ENCODE peak calls at places on chromosomes 13 and 19, in nine cellular contexts. One of them, this sample, is unnamed.

GRCh38 chr19:17165715-17166114 is 49.4 kb upstream of the USE1 start:
- DNase-seq in GM03348: no peak
- DNase-seq in DMS 273 treated with DMSO at 0.1 percent for 48 hours: no peak
- DNase-seq in T-helper 17 cell: no peak
- DNase-seq in GM20000: no peak
- DNase-seq in tibial nerve: no peak
- DNase-seq in stimulated activated CD8-positive, alpha-beta memory T cell treated with anti-CD3 and anti-CD28 coated beads, Interleukin-4, amount 100 ng/mL, for 1 hour: no peak
- DNase-seq in stimulated activated CD4-positive, alpha-beta T cell treated with anti-CD3 and anti-CD28 coated beads, Interleukin-15, amount 100 ng/mL, for 48 hours: no peak
- DNase-seq in ovary: no peak
- DNase-seq in this sample: no peak

GRCh38 chr13:32783067-32783466 is 196.8 kb downstream of the PDS5B start:
- DNase-seq in ovary: no peak
- DNase-seq in GM03348: no peak
- DNase-seq in GM20000: no peak
- DNase-seq in DMS 273 treated with DMSO at 0.1 percent for 48 hours: no peak
- DNase-seq in T-helper 17 cell: no peak
- DNase-seq in tibial nerve: no peak
- DNase-seq in stimulated activated CD8-positive, alpha-beta memory T cell treated with anti-CD3 and anti-CD28 coated beads, Interleukin-4, amount 100 ng/mL, for 1 hour: no peak
- DNase-seq in stimulated activated CD4-positive, alpha-beta T cell treated with anti-CD3 and anti-CD28 coated beads, Interleukin-15, amount 100 ng/mL, for 48 hours: peak
- DNase-seq in this sample: no peak

GRCh38 chr13:109919715-109920375 is 133.5 kb upstream of the IRS2 start:
- DNase-seq in GM20000: no peak
- DNase-seq in tibial nerve: no peak
- DNase-seq in DMS 273 treated with DMSO at 0.1 percent for 48 hours: no peak
- DNase-seq in ovary: no peak
- DNase-seq in GM03348: no peak
- DNase-seq in stimulated activated CD4-positive, alpha-beta T cell treated with anti-CD3 and anti-CD28 coated beads, Interleukin-15, amount 100 ng/mL, for 48 hours: no peak
- DNase-seq in stimulated activated CD8-positive, alpha-beta memory T cell treated with anti-CD3 and anti-CD28 coated beads, Interleukin-4, amount 100 ng/mL, for 1 hour: no peak
- DNase-seq in T-helper 17 cell: no peak
- DNase-seq in this sample: no peak

GRCh38 chr19:5268801-5269200 is 71.8 kb downstream of the PTPRS start:
- DNase-seq in ovary: no peak
- DNase-seq in GM03348: no peak
- DNase-seq in stimulated activated CD8-positive, alpha-beta memory T cell treated with anti-CD3 and anti-CD28 coated beads, Interleukin-4, amount 100 ng/mL, for 1 hour: no peak
- DNase-seq in T-helper 17 cell: no peak
- DNase-seq in GM20000: no peak
- DNase-seq in stimulated activated CD4-positive, alpha-beta T cell treated with anti-CD3 and anti-CD28 coated beads, Interleukin-15, amount 100 ng/mL, for 48 hours: no peak
- DNase-seq in tibial nerve: no peak
- DNase-seq in DMS 273 treated with DMSO at 0.1 percent for 48 hours: no peak
- DNase-seq in this sample: no peak

GRCh38 chr13:70844391-70845108 is 736.3 kb upstream of the KLHL1 start:
- DNase-seq in stimulated activated CD8-positive, alpha-beta memory T cell treated with anti-CD3 and anti-CD28 coated beads, Interleukin-4, amount 100 ng/mL, for 1 hour: no peak
- DNase-seq in stimulated activated CD4-positive, alpha-beta T cell treated with anti-CD3 and anti-CD28 coated beads, Interleukin-15, amount 100 ng/mL, for 48 hours: no peak
- DNase-seq in DMS 273 treated with DMSO at 0.1 percent for 48 hours: no peak
- DNase-seq in ovary: no peak
- DNase-seq in tibial nerve: no peak
- DNase-seq in GM03348: no peak
- DNase-seq in GM20000: no peak
- DNase-seq in T-helper 17 cell: no peak
- DNase-seq in this sample: no peak

GRCh38 chr19:9597027-9597426 is 12.7 kb upstream of the ZNF121 start:
- DNase-seq in stimulated activated CD8-positive, alpha-beta memory T cell treated with anti-CD3 and anti-CD28 coated beads, Interleukin-4, amount 100 ng/mL, for 1 hour: no peak
- DNase-seq in tibial nerve: no peak
- DNase-seq in ovary: no peak
- DNase-seq in stimulated activated CD4-positive, alpha-beta T cell treated with anti-CD3 and anti-CD28 coated beads, Interleukin-15, amount 100 ng/mL, for 48 hours: no peak
- DNase-seq in T-helper 17 cell: no peak
- DNase-seq in DMS 273 treated with DMSO at 0.1 percent for 48 hours: no peak
- DNase-seq in GM03348: peak
- DNase-seq in GM20000: no peak
- DNase-seq in this sample: no peak

GRCh38 chr13:110023729-110024645 is 237.6 kb upstream of the IRS2 start:
- DNase-seq in GM20000: no peak
- DNase-seq in stimulated activated CD8-positive, alpha-beta memory T cell treated with anti-CD3 and anti-CD28 coated beads, Interleukin-4, amount 100 ng/mL, for 1 hour: no peak
- DNase-seq in GM03348: no peak
- DNase-seq in ovary: peak
- DNase-seq in stimulated activated CD4-positive, alpha-beta T cell treated with anti-CD3 and anti-CD28 coated beads, Interleukin-15, amount 100 ng/mL, for 48 hours: no peak
- DNase-seq in T-helper 17 cell: no peak
- DNase-seq in tibial nerve: no peak
- DNase-seq in DMS 273 treated with DMSO at 0.1 percent for 48 hours: no peak
- DNase-seq in this sample: no peak

GRCh38 chr13:78934336-78934735 is 275.4 kb upstream of the OBI1 start:
- DNase-seq in stimulated activated CD4-positive, alpha-beta T cell treated with anti-CD3 and anti-CD28 coated beads, Interleukin-15, amount 100 ng/mL, for 48 hours: no peak
- DNase-seq in DMS 273 treated with DMSO at 0.1 percent for 48 hours: no peak
- DNase-seq in T-helper 17 cell: no peak
- DNase-seq in GM03348: no peak
- DNase-seq in ovary: no peak
- DNase-seq in GM20000: no peak
- DNase-seq in tibial nerve: no peak
- DNase-seq in stimulated activated CD8-positive, alpha-beta memory T cell treated with anti-CD3 and anti-CD28 coated beads, Interleukin-4, amount 100 ng/mL, for 1 hour: no peak
- DNase-seq in this sample: no peak

GRCh38 chr19:5563941-5564612 is 3.7 kb downstream of the TINCR start:
- DNase-seq in GM03348: no peak
- DNase-seq in T-helper 17 cell: no peak
- DNase-seq in stimulated activated CD4-positive, alpha-beta T cell treated with anti-CD3 and anti-CD28 coated beads, Interleukin-15, amount 100 ng/mL, for 48 hours: no peak
- DNase-seq in ovary: no peak
- DNase-seq in GM20000: no peak
- DNase-seq in DMS 273 treated with DMSO at 0.1 percent for 48 hours: no peak
- DNase-seq in tibial nerve: no peak
- DNase-seq in stimulated activated CD8-positive, alpha-beta memory T cell treated with anti-CD3 and anti-CD28 coated beads, Interleukin-4, amount 100 ng/mL, for 1 hour: no peak
- DNase-seq in this sample: no peak

GRCh38 chr13:37700887-37701286 is 102.3 kb upstream of the POSTN start:
- DNase-seq in ovary: no peak
- DNase-seq in tibial nerve: peak
- DNase-seq in GM03348: no peak
- DNase-seq in stimulated activated CD8-positive, alpha-beta memory T cell treated with anti-CD3 and anti-CD28 coated beads, Interleukin-4, amount 100 ng/mL, for 1 hour: no peak
- DNase-seq in DMS 273 treated with DMSO at 0.1 percent for 48 hours: no peak
- DNase-seq in stimulated activated CD4-positive, alpha-beta T cell treated with anti-CD3 and anti-CD28 coated beads, Interleukin-15, amount 100 ng/mL, for 48 hours: no peak
- DNase-seq in T-helper 17 cell: no peak
- DNase-seq in GM20000: no peak
- DNase-seq in this sample: no peak

GRCh38 chr19:21765151-21765550 is 2.2 kb downstream of the ZNF100 start:
- DNase-seq in stimulated activated CD4-positive, alpha-beta T cell treated with anti-CD3 and anti-CD28 coated beads, Interleukin-15, amount 100 ng/mL, for 48 hours: no peak
- DNase-seq in DMS 273 treated with DMSO at 0.1 percent for 48 hours: no peak
- DNase-seq in stimulated activated CD8-positive, alpha-beta memory T cell treated with anti-CD3 and anti-CD28 coated beads, Interleukin-4, amount 100 ng/mL, for 1 hour: no peak
- DNase-seq in T-helper 17 cell: no peak
- DNase-seq in GM03348: no peak
- DNase-seq in GM20000: no peak
- DNase-seq in tibial nerve: no peak
- DNase-seq in ovary: no peak
- DNase-seq in this sample: no peak

GRCh38 chr19:45528744-45529453 is 21.6 kb downstream of the VASP start:
- DNase-seq in stimulated activated CD4-positive, alpha-beta T cell treated with anti-CD3 and anti-CD28 coated beads, Interleukin-15, amount 100 ng/mL, for 48 hours: no peak
- DNase-seq in stimulated activated CD8-positive, alpha-beta memory T cell treated with anti-CD3 and anti-CD28 coated beads, Interleukin-4, amount 100 ng/mL, for 1 hour: no peak
- DNase-seq in tibial nerve: no peak
- DNase-seq in DMS 273 treated with DMSO at 0.1 percent for 48 hours: no peak
- DNase-seq in GM20000: peak
- DNase-seq in T-helper 17 cell: no peak
- DNase-seq in ovary: no peak
- DNase-seq in GM03348: peak
- DNase-seq in this sample: peak

GRCh38 chr13:28805193-28805819 is 14.8 kb upstream of the MTUS2 start:
- DNase-seq in GM20000: no peak
- DNase-seq in tibial nerve: no peak
- DNase-seq in DMS 273 treated with DMSO at 0.1 percent for 48 hours: no peak
- DNase-seq in GM03348: peak
- DNase-seq in stimulated activated CD8-positive, alpha-beta memory T cell treated with anti-CD3 and anti-CD28 coated beads, Interleukin-4, amount 100 ng/mL, for 1 hour: no peak
- DNase-seq in T-helper 17 cell: no peak
- DNase-seq in stimulated activated CD4-positive, alpha-beta T cell treated with anti-CD3 and anti-CD28 coated beads, Interleukin-15, amount 100 ng/mL, for 48 hours: peak
- DNase-seq in ovary: no peak
- DNase-seq in this sample: no peak

GRCh38 chr13:31790992-31791391 is 51.7 kb downstream of the RXFP2 start:
- DNase-seq in GM03348: peak
- DNase-seq in ovary: no peak
- DNase-seq in T-helper 17 cell: no peak
- DNase-seq in stimulated activated CD8-positive, alpha-beta memory T cell treated with anti-CD3 and anti-CD28 coated beads, Interleukin-4, amount 100 ng/mL, for 1 hour: no peak
- DNase-seq in DMS 273 treated with DMSO at 0.1 percent for 48 hours: no peak
- DNase-seq in tibial nerve: no peak
- DNase-seq in stimulated activated CD4-positive, alpha-beta T cell treated with anti-CD3 and anti-CD28 coated beads, Interleukin-15, amount 100 ng/mL, for 48 hours: no peak
- DNase-seq in GM20000: no peak
- DNase-seq in this sample: no peak

GRCh38 chr13:44058586-44059238 is 179.0 kb downstream of the LACC1 start:
- DNase-seq in DMS 273 treated with DMSO at 0.1 percent for 48 hours: no peak
- DNase-seq in stimulated activated CD8-positive, alpha-beta memory T cell treated with anti-CD3 and anti-CD28 coated beads, Interleukin-4, amount 100 ng/mL, for 1 hour: no peak
- DNase-seq in ovary: no peak
- DNase-seq in tibial nerve: no peak
- DNase-seq in GM03348: no peak
- DNase-seq in T-helper 17 cell: no peak
- DNase-seq in GM20000: no peak
- DNase-seq in stimulated activated CD4-positive, alpha-beta T cell treated with anti-CD3 and anti-CD28 coated beads, Interleukin-15, amount 100 ng/mL, for 48 hours: no peak
- DNase-seq in this sample: no peak

GRCh38 chr19:41221514-41222205 is 2.6 kb downstream of the AXL start:
- DNase-seq in T-helper 17 cell: no peak
- DNase-seq in tibial nerve: no peak
- DNase-seq in DMS 273 treated with DMSO at 0.1 percent for 48 hours: no peak
- DNase-seq in stimulated activated CD8-positive, alpha-beta memory T cell treated with anti-CD3 and anti-CD28 coated beads, Interleukin-4, amount 100 ng/mL, for 1 hour: no peak
- DNase-seq in GM03348: no peak
- DNase-seq in stimulated activated CD4-positive, alpha-beta T cell treated with anti-CD3 and anti-CD28 coated beads, Interleukin-15, amount 100 ng/mL, for 48 hours: no peak
- DNase-seq in GM20000: peak
- DNase-seq in ovary: no peak
- DNase-seq in this sample: no peak

GRCh38 chr13:113320226-113320875 is 23.3 kb downstream of the LAMP1 start:
- DNase-seq in GM03348: no peak
- DNase-seq in stimulated activated CD8-positive, alpha-beta memory T cell treated with anti-CD3 and anti-CD28 coated beads, Interleukin-4, amount 100 ng/mL, for 1 hour: no peak
- DNase-seq in ovary: no peak
- DNase-seq in GM20000: no peak
- DNase-seq in DMS 273 treated with DMSO at 0.1 percent for 48 hours: no peak
- DNase-seq in tibial nerve: no peak
- DNase-seq in T-helper 17 cell: no peak
- DNase-seq in stimulated activated CD4-positive, alpha-beta T cell treated with anti-CD3 and anti-CD28 coated beads, Interleukin-15, amount 100 ng/mL, for 48 hours: no peak
- DNase-seq in this sample: no peak

GRCh38 chr13:32415019-32415418 is 12.9 kb downstream of the N4BP2L1 start:
- DNase-seq in GM20000: no peak
- DNase-seq in stimulated activated CD8-positive, alpha-beta memory T cell treated with anti-CD3 and anti-CD28 coated beads, Interleukin-4, amount 100 ng/mL, for 1 hour: no peak
- DNase-seq in tibial nerve: no peak
- DNase-seq in stimulated activated CD4-positive, alpha-beta T cell treated with anti-CD3 and anti-CD28 coated beads, Interleukin-15, amount 100 ng/mL, for 48 hours: peak
- DNase-seq in DMS 273 treated with DMSO at 0.1 percent for 48 hours: no peak
- DNase-seq in ovary: no peak
- DNase-seq in GM03348: peak
- DNase-seq in T-helper 17 cell: no peak
- DNase-seq in this sample: no peak

GRCh38 chr19:35729021-35729420 is 11.2 kb downstream of the KMT2B start:
- DNase-seq in ovary: no peak
- DNase-seq in stimulated activated CD8-positive, alpha-beta memory T cell treated with anti-CD3 and anti-CD28 coated beads, Interleukin-4, amount 100 ng/mL, for 1 hour: no peak
- DNase-seq in GM03348: no peak
- DNase-seq in T-helper 17 cell: no peak
- DNase-seq in stimulated activated CD4-positive, alpha-beta T cell treated with anti-CD3 and anti-CD28 coated beads, Interleukin-15, amount 100 ng/mL, for 48 hours: no peak
- DNase-seq in GM20000: no peak
- DNase-seq in tibial nerve: no peak
- DNase-seq in DMS 273 treated with DMSO at 0.1 percent for 48 hours: no peak
- DNase-seq in this sample: no peak

GRCh38 chr13:28735481-28736029 is 16.8 kb upstream of the SLC46A3 start:
- DNase-seq in stimulated activated CD8-positive, alpha-beta memory T cell treated with anti-CD3 and anti-CD28 coated beads, Interleukin-4, amount 100 ng/mL, for 1 hour: no peak
- DNase-seq in GM03348: no peak
- DNase-seq in DMS 273 treated with DMSO at 0.1 percent for 48 hours: no peak
- DNase-seq in tibial nerve: no peak
- DNase-seq in stimulated activated CD4-positive, alpha-beta T cell treated with anti-CD3 and anti-CD28 coated beads, Interleukin-15, amount 100 ng/mL, for 48 hours: no peak
- DNase-seq in ovary: no peak
- DNase-seq in T-helper 17 cell: no peak
- DNase-seq in GM20000: no peak
- DNase-seq in this sample: no peak

GRCh38 chr19:50829801-50830200 is 3.6 kb downstream of the KLK15 start:
- DNase-seq in tibial nerve: no peak
- DNase-seq in stimulated activated CD8-positive, alpha-beta memory T cell treated with anti-CD3 and anti-CD28 coated beads, Interleukin-4, amount 100 ng/mL, for 1 hour: no peak
- DNase-seq in ovary: no peak
- DNase-seq in stimulated activated CD4-positive, alpha-beta T cell treated with anti-CD3 and anti-CD28 coated beads, Interleukin-15, amount 100 ng/mL, for 48 hours: no peak
- DNase-seq in GM20000: no peak
- DNase-seq in GM03348: no peak
- DNase-seq in T-helper 17 cell: no peak
- DNase-seq in DMS 273 treated with DMSO at 0.1 percent for 48 hours: no peak
- DNase-seq in this sample: no peak

GRCh38 chr19:2362039-2362969 is 2.2 kb downstream of the TMPRSS9 start:
- DNase-seq in T-helper 17 cell: no peak
- DNase-seq in tibial nerve: no peak
- DNase-seq in GM03348: no peak
- DNase-seq in GM20000: no peak
- DNase-seq in DMS 273 treated with DMSO at 0.1 percent for 48 hours: no peak
- DNase-seq in ovary: no peak
- DNase-seq in stimulated activated CD8-positive, alpha-beta memory T cell treated with anti-CD3 and anti-CD28 coated beads, Interleukin-4, amount 100 ng/mL, for 1 hour: no peak
- DNase-seq in stimulated activated CD4-positive, alpha-beta T cell treated with anti-CD3 and anti-CD28 coated beads, Interleukin-15, amount 100 ng/mL, for 48 hours: no peak
- DNase-seq in this sample: no peak

GRCh38 chr13:29858667-29859066 is 8.2 kb upstream of the UBL3 start:
- DNase-seq in stimulated activated CD4-positive, alpha-beta T cell treated with anti-CD3 and anti-CD28 coated beads, Interleukin-15, amount 100 ng/mL, for 48 hours: no peak
- DNase-seq in GM03348: peak
- DNase-seq in stimulated activated CD8-positive, alpha-beta memory T cell treated with anti-CD3 and anti-CD28 coated beads, Interleukin-4, amount 100 ng/mL, for 1 hour: no peak
- DNase-seq in ovary: no peak
- DNase-seq in GM20000: no peak
- DNase-seq in DMS 273 treated with DMSO at 0.1 percent for 48 hours: no peak
- DNase-seq in tibial nerve: no peak
- DNase-seq in T-helper 17 cell: no peak
- DNase-seq in this sample: no peak

GRCh38 chr19:47765522-47766358 is 12.8 kb upstream of the SELENOW start:
- DNase-seq in tibial nerve: peak
- DNase-seq in stimulated activated CD4-positive, alpha-beta T cell treated with anti-CD3 and anti-CD28 coated beads, Interleukin-15, amount 100 ng/mL, for 48 hours: peak
- DNase-seq in ovary: peak
- DNase-seq in stimulated activated CD8-positive, alpha-beta memory T cell treated with anti-CD3 and anti-CD28 coated beads, Interleukin-4, amount 100 ng/mL, for 1 hour: no peak
- DNase-seq in T-helper 17 cell: peak
- DNase-seq in GM20000: peak
- DNase-seq in GM03348: peak
- DNase-seq in DMS 273 treated with DMSO at 0.1 percent for 48 hours: peak
- DNase-seq in this sample: peak

GRCh38 chr13:37531054-37531453 is 67.5 kb downstream of the POSTN start:
- DNase-seq in stimulated activated CD4-positive, alpha-beta T cell treated with anti-CD3 and anti-CD28 coated beads, Interleukin-15, amount 100 ng/mL, for 48 hours: no peak
- DNase-seq in GM03348: no peak
- DNase-seq in tibial nerve: no peak
- DNase-seq in stimulated activated CD8-positive, alpha-beta memory T cell treated with anti-CD3 and anti-CD28 coated beads, Interleukin-4, amount 100 ng/mL, for 1 hour: no peak
- DNase-seq in DMS 273 treated with DMSO at 0.1 percent for 48 hours: no peak
- DNase-seq in ovary: no peak
- DNase-seq in T-helper 17 cell: no peak
- DNase-seq in GM20000: no peak
- DNase-seq in this sample: no peak

GRCh38 chr19:15769586-15769985 is 17.9 kb upstream of the OR10H5 start:
- DNase-seq in T-helper 17 cell: no peak
- DNase-seq in stimulated activated CD4-positive, alpha-beta T cell treated with anti-CD3 and anti-CD28 coated beads, Interleukin-15, amount 100 ng/mL, for 48 hours: no peak
- DNase-seq in tibial nerve: no peak
- DNase-seq in GM20000: no peak
- DNase-seq in stimulated activated CD8-positive, alpha-beta memory T cell treated with anti-CD3 and anti-CD28 coated beads, Interleukin-4, amount 100 ng/mL, for 1 hour: no peak
- DNase-seq in DMS 273 treated with DMSO at 0.1 percent for 48 hours: no peak
- DNase-seq in GM03348: no peak
- DNase-seq in ovary: no peak
- DNase-seq in this sample: no peak

GRCh38 chr19:4343056-4343844 is at the start of gene MPND:
- DNase-seq in tibial nerve: peak
- DNase-seq in ovary: peak
- DNase-seq in T-helper 17 cell: peak
- DNase-seq in GM03348: peak
- DNase-seq in DMS 273 treated with DMSO at 0.1 percent for 48 hours: peak
- DNase-seq in GM20000: peak
- DNase-seq in stimulated activated CD4-positive, alpha-beta T cell treated with anti-CD3 and anti-CD28 coated beads, Interleukin-15, amount 100 ng/mL, for 48 hours: peak
- DNase-seq in stimulated activated CD8-positive, alpha-beta memory T cell treated with anti-CD3 and anti-CD28 coated beads, Interleukin-4, amount 100 ng/mL, for 1 hour: peak
- DNase-seq in this sample: peak

GRCh38 chr13:110268576-110269185 is 38.3 kb downstream of the COL4A1 start:
- DNase-seq in stimulated activated CD8-positive, alpha-beta memory T cell treated with anti-CD3 and anti-CD28 coated beads, Interleukin-4, amount 100 ng/mL, for 1 hour: no peak
- DNase-seq in GM03348: no peak
- DNase-seq in GM20000: no peak
- DNase-seq in ovary: no peak
- DNase-seq in tibial nerve: no peak
- DNase-seq in stimulated activated CD4-positive, alpha-beta T cell treated with anti-CD3 and anti-CD28 coated beads, Interleukin-15, amount 100 ng/mL, for 48 hours: no peak
- DNase-seq in DMS 273 treated with DMSO at 0.1 percent for 48 hours: no peak
- DNase-seq in T-helper 17 cell: no peak
- DNase-seq in this sample: no peak

GRCh38 chr19:46016426-46017094 is 6.3 kb downstream of the PGLYRP1 start:
- DNase-seq in tibial nerve: peak
- DNase-seq in GM20000: peak
- DNase-seq in ovary: peak
- DNase-seq in stimulated activated CD4-positive, alpha-beta T cell treated with anti-CD3 and anti-CD28 coated beads, Interleukin-15, amount 100 ng/mL, for 48 hours: peak
- DNase-seq in DMS 273 treated with DMSO at 0.1 percent for 48 hours: peak
- DNase-seq in GM03348: peak
- DNase-seq in T-helper 17 cell: peak
- DNase-seq in stimulated activated CD8-positive, alpha-beta memory T cell treated with anti-CD3 and anti-CD28 coated beads, Interleukin-4, amount 100 ng/mL, for 1 hour: peak
- DNase-seq in this sample: peak

GRCh38 chr13:38705351-38705750 is 18.5 kb downstream of the FREM2 start:
- DNase-seq in ovary: no peak
- DNase-seq in DMS 273 treated with DMSO at 0.1 percent for 48 hours: no peak
- DNase-seq in GM20000: no peak
- DNase-seq in T-helper 17 cell: no peak
- DNase-seq in tibial nerve: no peak
- DNase-seq in stimulated activated CD8-positive, alpha-beta memory T cell treated with anti-CD3 and anti-CD28 coated beads, Interleukin-4, amount 100 ng/mL, for 1 hour: no peak
- DNase-seq in stimulated activated CD4-positive, alpha-beta T cell treated with anti-CD3 and anti-CD28 coated beads, Interleukin-15, amount 100 ng/mL, for 48 hours: no peak
- DNase-seq in GM03348: no peak
- DNase-seq in this sample: no peak

GRCh38 chr19:53254451-53255341 is at the start of gene ZNF677:
- DNase-seq in DMS 273 treated with DMSO at 0.1 percent for 48 hours: no peak
- DNase-seq in ovary: peak
- DNase-seq in GM20000: peak
- DNase-seq in T-helper 17 cell: peak
- DNase-seq in tibial nerve: peak
- DNase-seq in stimulated activated CD4-positive, alpha-beta T cell treated with anti-CD3 and anti-CD28 coated beads, Interleukin-15, amount 100 ng/mL, for 48 hours: peak
- DNase-seq in stimulated activated CD8-positive, alpha-beta memory T cell treated with anti-CD3 and anti-CD28 coated beads, Interleukin-4, amount 100 ng/mL, for 1 hour: peak
- DNase-seq in GM03348: peak
- DNase-seq in this sample: peak